ENCODE peak calls at places on chromosomes 3 and 15, in seven cellular contexts. Z, G, A, W, O, N and X are unnamed samples.

GRCh38 chr3:8739757-8740508 is 6.3 kb downstream of the CAV3 start:
- DNase-seq in Z (no peak), G (no peak), O (no peak), N (peak), A (peak), W (no peak), X (peak)

GRCh38 chr3:16474304-16474703 is 39.2 kb downstream of the RFTN1 start:
- DNase-seq in N (no peak), A (no peak), W (no peak), G (no peak), O (no peak), Z (no peak), X (no peak)

GRCh38 chr3:147881933-147882332 is 472.8 kb downstream of the ZIC1 start:
- DNase-seq in G (no peak), O (no peak), N (no peak), Z (no peak), A (no peak), W (no peak), X (no peak)

GRCh38 chr15:78065973-78066946 is 11.3 kb downstream of the TBC1D2B start:
- DNase-seq in G (no peak), W (no peak), N (no peak), A (no peak), Z (no peak), O (no peak), X (no peak)

GRCh38 chr3:13160619-13161018 is 87.4 kb upstream of the IQSEC1 start:
- DNase-seq in G (no peak), W (no peak), N (no peak), O (no peak), Z (no peak), A (no peak), X (no peak)

GRCh38 chr15:31254431-31255175 is 72.0 kb upstream of the KLF13 start:
- DNase-seq in G (no peak), W (no peak), Z (no peak), A (no peak), N (peak), O (no peak), X (no peak)

GRCh38 chr15:91049378-91050127 is 27.2 kb upstream of the VPS33B start:
- DNase-seq in N (peak), Z (peak), O (peak), G (peak), A (no peak), W (peak), X (peak)

GRCh38 chr15:52678468-52679231 is 538 bp downstream of the ATOSA start:
- DNase-seq in N (peak), O (peak), W (peak), G (peak), Z (peak), A (no peak), X (peak)